ENCODE peak calls at places on chromosomes 5 and 9, in four cellular contexts. One of them, this sample, is unnamed. For H3K4me1, the result is how much of the 10 kb centered on the place peaks cover.

GRCh38 chr9:80156725-80157124 is 585.0 kb downstream of the TLE4 start:
- DNase-seq in transverse colon: no peak
- DNase-seq in tibial nerve: no peak
- DNase-seq in CD4-positive, CD25-positive, alpha-beta regulatory T cell: no peak
- DNase-seq in this sample: no peak

GRCh38 chr9:126616521-126616976 is 2.8 kb downstream of the LMX1B start:
- DNase-seq in tibial nerve: no peak
- DNase-seq in CD4-positive, CD25-positive, alpha-beta regulatory T cell: no peak
- DNase-seq in transverse colon: no peak
- DNase-seq in this sample: no peak

GRCh38 chr9:69322256-69322655 is 2.8 kb upstream of the ENTREP1 start:
- DNase-seq in CD4-positive, CD25-positive, alpha-beta regulatory T cell: no peak
- DNase-seq in tibial nerve: no peak
- DNase-seq in transverse colon: no peak
- DNase-seq in this sample: no peak

GRCh38 chr9:3842839-3843238 is 317.0 kb upstream of the RFX3 start:
- DNase-seq in tibial nerve: no peak
- DNase-seq in transverse colon: no peak
- DNase-seq in CD4-positive, CD25-positive, alpha-beta regulatory T cell: no peak
- DNase-seq in this sample: no peak

GRCh38 chr5:109868737-109869136 is 179.0 kb downstream of the MAN2A1 start:
- DNase-seq in transverse colon: no peak
- DNase-seq in CD4-positive, CD25-positive, alpha-beta regulatory T cell: no peak
- DNase-seq in tibial nerve: no peak
- DNase-seq in this sample: no peak

GRCh38 chr5:37109338-37109737 is 139.8 kb downstream of the CPLANE1 start:
- DNase-seq in tibial nerve: no peak
- DNase-seq in transverse colon: no peak
- DNase-seq in CD4-positive, CD25-positive, alpha-beta regulatory T cell: no peak
- DNase-seq in this sample: no peak

GRCh38 chr9:107638496-107638895 is 148.9 kb upstream of the KLF4 start:
- DNase-seq in CD4-positive, CD25-positive, alpha-beta regulatory T cell: no peak
- DNase-seq in tibial nerve: no peak
- DNase-seq in transverse colon: no peak
- DNase-seq in this sample: no peak

GRCh38 chr9:127915801-127916664 is 808 bp downstream of the ST6GALNAC4 start:
- DNase-seq in CD4-positive, CD25-positive, alpha-beta regulatory T cell: peak
- DNase-seq in transverse colon: peak
- DNase-seq in tibial nerve: no peak
- DNase-seq in this sample: no peak

GRCh38 chr5:124574521-124575436 is 171.7 kb downstream of the ZNF608 start:
- DNase-seq in CD4-positive, CD25-positive, alpha-beta regulatory T cell: no peak
- DNase-seq in tibial nerve: no peak
- DNase-seq in transverse colon: no peak
- DNase-seq in this sample: no peak

GRCh38 chr5:125220284-125220683 is 473.8 kb upstream of the ZNF608 start:
- DNase-seq in tibial nerve: no peak
- DNase-seq in CD4-positive, CD25-positive, alpha-beta regulatory T cell: no peak
- DNase-seq in transverse colon: no peak
- DNase-seq in this sample: no peak

GRCh38 chr9:112288029-112288428 is 45.4 kb downstream of the PTBP3 start:
- DNase-seq in CD4-positive, CD25-positive, alpha-beta regulatory T cell: no peak
- DNase-seq in tibial nerve: no peak
- DNase-seq in transverse colon: no peak
- DNase-seq in this sample: no peak

GRCh38 chr5:75368391-75368790 is 31.4 kb downstream of the HMGCR start:
- DNase-seq in CD4-positive, CD25-positive, alpha-beta regulatory T cell: no peak
- DNase-seq in transverse colon: no peak
- DNase-seq in tibial nerve: no peak
- DNase-seq in this sample: no peak

GRCh38 chr5:159894149-159894720 is 22.0 kb upstream of the ADRA1B start:
- DNase-seq in tibial nerve: no peak
- DNase-seq in transverse colon: no peak
- DNase-seq in CD4-positive, CD25-positive, alpha-beta regulatory T cell: no peak
- DNase-seq in this sample: no peak

GRCh38 chr5:92909545-92909962 is 671.5 kb downstream of the NR2F1-AS1 start:
- DNase-seq in tibial nerve: no peak
- DNase-seq in CD4-positive, CD25-positive, alpha-beta regulatory T cell: no peak
- DNase-seq in transverse colon: no peak
- DNase-seq in this sample: peak

GRCh38 chr5:12399868-12400267 is 495.6 kb upstream of the CTNND2 start:
- DNase-seq in tibial nerve: no peak
- DNase-seq in transverse colon: no peak
- DNase-seq in CD4-positive, CD25-positive, alpha-beta regulatory T cell: no peak
- DNase-seq in this sample: no peak

GRCh38 chr5:81315336-81315735 is 13.9 kb downstream of the ZCCHC9 start:
- DNase-seq in transverse colon: no peak
- DNase-seq in tibial nerve: no peak
- DNase-seq in CD4-positive, CD25-positive, alpha-beta regulatory T cell: no peak
- DNase-seq in this sample: no peak

GRCh38 chr5:29001666-29002065 is 1963.3 kb upstream of the CDH9 start:
- DNase-seq in tibial nerve: no peak
- DNase-seq in transverse colon: no peak
- DNase-seq in CD4-positive, CD25-positive, alpha-beta regulatory T cell: no peak
- DNase-seq in this sample: peak

GRCh38 chr9:81565144-81565543 is 124.2 kb downstream of the TLE1 start:
- DNase-seq in CD4-positive, CD25-positive, alpha-beta regulatory T cell: no peak
- DNase-seq in transverse colon: peak
- DNase-seq in tibial nerve: no peak
- DNase-seq in this sample: no peak

GRCh38 chr9:135769489-135770202 is 67.7 kb downstream of the KCNT1 start:
- DNase-seq in CD4-positive, CD25-positive, alpha-beta regulatory T cell: no peak
- DNase-seq in tibial nerve: no peak
- DNase-seq in transverse colon: no peak
- DNase-seq in this sample: no peak

DNA sequence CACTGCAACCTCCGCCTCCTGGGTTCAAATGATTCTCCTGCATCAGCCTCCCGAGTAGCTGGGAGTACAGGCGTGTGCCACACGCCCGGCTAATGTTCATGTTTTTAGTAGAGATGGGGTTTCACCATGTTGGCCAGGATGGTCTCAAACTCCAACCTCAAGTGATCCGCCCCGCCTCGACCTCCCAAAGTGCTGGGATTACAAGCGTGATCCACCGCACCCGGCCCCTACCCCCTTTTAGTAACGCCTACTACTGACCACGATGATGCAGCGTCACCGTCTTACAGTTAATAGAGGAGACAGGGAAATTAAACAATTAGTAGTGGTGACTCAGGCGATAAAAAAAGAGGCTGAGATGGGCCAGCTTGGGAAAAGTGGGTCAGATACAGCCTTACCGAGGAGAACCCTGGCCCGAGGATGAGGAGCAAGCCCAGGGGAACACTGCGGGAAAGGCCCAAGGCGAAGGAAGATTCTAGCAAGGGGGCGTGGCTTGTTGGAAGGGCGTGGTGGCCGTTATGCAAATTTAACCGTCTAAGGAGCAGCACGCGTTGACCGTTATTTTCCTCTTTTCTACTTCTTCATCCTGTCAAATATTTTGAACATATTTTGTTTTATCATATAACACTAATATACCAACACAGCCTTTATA is 1.6 kb upstream of the SETX start:
- DNase-seq in CD4-positive, CD25-positive, alpha-beta regulatory T cell: no peak
- DNase-seq in transverse colon: no peak
- DNase-seq in tibial nerve: no peak
- DNase-seq in this sample: no peak
- H3K4me1 ChIP-seq in CD4-positive, CD25-positive, alpha-beta regulatory T cell: under half
- H3K4me1 ChIP-seq in transverse colon: under half
- H3K4me1 ChIP-seq in tibial nerve: under half
- H3K4me1 ChIP-seq in this sample: under half

DNA sequence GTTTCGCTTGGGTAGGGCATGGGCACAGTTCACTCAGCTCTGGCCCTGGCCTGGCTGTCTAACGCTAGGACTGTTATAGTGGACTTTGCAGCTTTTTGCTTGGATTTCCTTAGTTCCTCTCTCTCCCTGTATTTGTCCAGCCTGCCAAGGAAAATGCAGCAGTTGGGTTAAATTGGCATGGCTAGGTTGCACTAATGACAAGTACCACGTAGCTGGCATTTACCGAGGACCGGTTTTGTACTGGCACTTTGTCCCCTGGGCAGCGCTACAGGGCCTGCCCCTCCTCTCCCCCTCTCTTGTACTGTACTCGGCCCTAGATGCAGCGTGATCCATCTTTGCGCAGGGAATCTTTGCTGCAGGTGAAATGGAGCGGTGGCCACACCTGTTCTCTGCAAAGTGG is 2.4 kb downstream of the WDR5 start:
- DNase-seq in transverse colon: peak
- DNase-seq in CD4-positive, CD25-positive, alpha-beta regulatory T cell: no peak
- DNase-seq in tibial nerve: no peak
- DNase-seq in this sample: no peak
- H3K4me3 ChIP-seq in transverse colon: no peak
- H3K4me3 ChIP-seq in CD4-positive, CD25-positive, alpha-beta regulatory T cell: no peak
- H3K4me3 ChIP-seq in tibial nerve: no peak
- H3K4me3 ChIP-seq in this sample: no peak

GRCh38 chr9:134383148-134383547 is 56.9 kb downstream of the RXRA start:
- DNase-seq in transverse colon: no peak
- DNase-seq in tibial nerve: no peak
- DNase-seq in CD4-positive, CD25-positive, alpha-beta regulatory T cell: no peak
- DNase-seq in this sample: no peak
- H3K4me1 ChIP-seq in transverse colon: half or more
- H3K4me1 ChIP-seq in tibial nerve: half or more
- H3K4me1 ChIP-seq in CD4-positive, CD25-positive, alpha-beta regulatory T cell: under half
- H3K4me1 ChIP-seq in this sample: under half

DNA sequence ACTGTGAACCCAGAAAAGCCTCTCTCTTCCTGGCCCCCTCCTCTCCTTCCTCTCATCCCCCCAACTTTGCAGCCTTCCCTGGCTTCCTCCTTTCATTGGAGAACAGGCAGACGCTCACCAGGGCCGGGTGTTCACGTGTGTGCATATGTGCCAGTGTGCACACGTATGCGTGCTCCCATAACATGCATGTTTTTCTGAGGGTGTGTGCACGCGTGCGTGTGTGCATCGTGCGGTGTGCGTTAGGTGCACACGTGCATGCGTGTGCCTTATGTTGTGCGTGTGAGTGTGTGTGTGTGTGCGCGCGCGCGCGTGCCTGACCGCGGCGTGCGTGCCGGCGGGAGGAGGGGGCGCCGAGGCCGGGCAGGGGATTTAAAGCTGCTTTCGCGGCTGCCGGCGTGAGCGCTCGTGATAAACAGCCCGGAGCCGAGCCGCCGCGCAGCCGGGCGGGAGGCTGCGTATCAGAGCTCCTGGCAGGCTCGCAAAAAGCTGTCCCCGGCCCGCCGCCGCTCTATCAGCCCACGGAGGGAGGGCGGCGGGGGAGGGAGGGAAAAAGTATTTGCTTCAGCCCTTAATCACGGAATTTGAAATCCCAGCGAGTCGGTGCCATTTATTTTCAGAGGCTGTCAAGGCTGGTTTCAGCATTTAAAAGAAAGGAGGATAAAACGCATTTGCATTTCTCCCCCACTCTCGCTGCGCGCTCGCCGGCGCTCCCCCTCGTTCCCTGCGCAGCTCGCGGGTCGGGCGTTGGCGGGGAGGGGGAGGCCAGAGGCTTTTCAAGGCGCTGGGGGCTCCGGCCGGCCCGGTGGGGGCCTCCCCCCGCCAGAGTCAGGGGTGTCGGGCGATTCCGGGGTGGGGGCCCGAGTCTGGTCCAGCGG is 183.9 kb downstream of the C9orf50 start:
- DNase-seq in tibial nerve: no peak
- DNase-seq in transverse colon: peak
- DNase-seq in CD4-positive, CD25-positive, alpha-beta regulatory T cell: peak
- DNase-seq in this sample: peak
- H3K4me3 ChIP-seq in tibial nerve: peak
- H3K4me3 ChIP-seq in transverse colon: peak
- H3K4me3 ChIP-seq in CD4-positive, CD25-positive, alpha-beta regulatory T cell: no peak
- H3K4me3 ChIP-seq in this sample: peak

GRCh38 chr9:114321759-114322158 is 1.1 kb upstream of the ORM1 start:
- DNase-seq in transverse colon: no peak
- DNase-seq in CD4-positive, CD25-positive, alpha-beta regulatory T cell: no peak
- DNase-seq in tibial nerve: no peak
- DNase-seq in this sample: no peak
- H3K4me1 ChIP-seq in transverse colon: under half
- H3K4me1 ChIP-seq in CD4-positive, CD25-positive, alpha-beta regulatory T cell: under half
- H3K4me1 ChIP-seq in tibial nerve: under half
- H3K4me1 ChIP-seq in this sample: under half

DNA sequence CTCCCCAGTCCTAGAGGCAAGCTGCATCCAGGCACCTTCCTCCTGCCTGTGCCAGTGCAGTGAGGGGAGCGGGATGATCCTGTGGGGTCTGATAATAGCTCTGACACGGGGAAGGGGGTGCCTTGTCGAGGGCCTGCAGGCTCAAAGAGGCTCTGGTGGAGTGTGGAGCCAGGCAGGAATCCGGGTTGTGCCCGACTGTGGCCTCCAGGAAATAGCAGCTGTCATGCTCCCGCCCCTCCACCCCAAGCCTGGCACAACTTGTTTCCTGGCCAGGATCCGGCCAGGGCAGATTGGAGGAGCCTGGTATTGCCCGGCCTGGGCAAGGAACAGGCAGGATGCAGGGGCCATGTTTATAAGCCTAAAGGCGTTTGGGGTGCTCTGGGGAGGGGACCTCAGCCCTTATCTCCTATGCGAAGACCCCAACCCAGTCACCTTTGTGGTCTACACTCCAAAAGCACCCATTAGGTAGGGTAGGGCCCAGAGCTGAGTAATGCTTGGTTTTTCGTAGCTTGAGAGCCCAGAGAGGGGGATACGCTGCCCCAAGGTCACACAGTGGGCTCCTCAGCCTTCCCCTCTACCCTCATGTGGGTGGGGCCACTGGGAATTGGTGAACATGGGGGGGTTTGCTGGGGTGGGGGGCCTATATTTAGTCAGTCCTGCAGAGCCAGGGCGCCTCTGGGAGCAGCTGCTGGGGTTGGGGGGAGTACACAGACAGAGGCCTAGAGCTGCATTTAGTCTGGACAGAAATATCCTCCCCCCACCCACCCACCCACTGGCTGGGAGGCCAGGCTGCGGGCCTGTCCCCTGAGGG is 12.2 kb downstream of the CXXC5 start:
- DNase-seq in CD4-positive, CD25-positive, alpha-beta regulatory T cell: no peak
- DNase-seq in transverse colon: peak
- DNase-seq in tibial nerve: no peak
- DNase-seq in this sample: peak
- H3K4me3 ChIP-seq in CD4-positive, CD25-positive, alpha-beta regulatory T cell: no peak
- H3K4me3 ChIP-seq in transverse colon: no peak
- H3K4me3 ChIP-seq in tibial nerve: peak
- H3K4me3 ChIP-seq in this sample: peak

GRCh38 chr5:168350315-168350714 is 58.9 kb downstream of the WWC1 start:
- DNase-seq in CD4-positive, CD25-positive, alpha-beta regulatory T cell: no peak
- DNase-seq in tibial nerve: no peak
- DNase-seq in transverse colon: no peak
- DNase-seq in this sample: no peak
- H3K4me1 ChIP-seq in CD4-positive, CD25-positive, alpha-beta regulatory T cell: under half
- H3K4me1 ChIP-seq in tibial nerve: under half
- H3K4me1 ChIP-seq in transverse colon: under half
- H3K4me1 ChIP-seq in this sample: under half

GRCh38 chr5:179755022-179755421 is 22.4 kb downstream of the MAML1 start:
- DNase-seq in transverse colon: no peak
- DNase-seq in CD4-positive, CD25-positive, alpha-beta regulatory T cell: no peak
- DNase-seq in tibial nerve: no peak
- DNase-seq in this sample: no peak
- H3K4me3 ChIP-seq in transverse colon: no peak
- H3K4me3 ChIP-seq in CD4-positive, CD25-positive, alpha-beta regulatory T cell: peak
- H3K4me3 ChIP-seq in tibial nerve: no peak
- H3K4me3 ChIP-seq in this sample: no peak

GRCh38 chr9:16022228-16022627 is 469.4 kb downstream of the CCDC171 start:
- DNase-seq in tibial nerve: no peak
- DNase-seq in transverse colon: no peak
- DNase-seq in CD4-positive, CD25-positive, alpha-beta regulatory T cell: no peak
- DNase-seq in this sample: no peak
- H3K4me1 ChIP-seq in tibial nerve: under half
- H3K4me1 ChIP-seq in transverse colon: under half
- H3K4me1 ChIP-seq in CD4-positive, CD25-positive, alpha-beta regulatory T cell: under half
- H3K4me1 ChIP-seq in this sample: under half

GRCh38 chr9:137114220-137114612 is 317 bp downstream of the DPP7 start:
- DNase-seq in CD4-positive, CD25-positive, alpha-beta regulatory T cell: no peak
- DNase-seq in transverse colon: no peak
- DNase-seq in tibial nerve: no peak
- DNase-seq in this sample: no peak
- H3K4me3 ChIP-seq in CD4-positive, CD25-positive, alpha-beta regulatory T cell: no peak
- H3K4me3 ChIP-seq in transverse colon: peak
- H3K4me3 ChIP-seq in tibial nerve: peak
- H3K4me3 ChIP-seq in this sample: peak